ENCODE peak calls at places on chromosomes 13 and 19, in seven cellular contexts. X is T-helper 2 cell; L is RWPE1; D is HCEC 1CT; H is neural crest cell; K is activated naive CD4-positive, alpha-beta T cell; C is suprapubic skin. J is an unnamed sample.

GRCh38 chr13:38216181-38216580 is 133.5 kb upstream of the UFM1 start:
- DNase-seq in X (no peak), L (no peak), D (no peak), H (no peak), K (no peak), C (no peak), J (no peak)

GRCh38 chr13:22240716-22241115 is 569.8 kb downstream of the FGF9 start:
- DNase-seq in X (no peak), L (no peak), D (no peak), H (no peak), K (no peak), C (no peak), J (no peak)

GRCh38 chr13:100128373-100128772 is 39.5 kb downstream of the PCCA start:
- DNase-seq in X (no peak), L (no peak), D (no peak), H (no peak), K (no peak), C (no peak), J (no peak)

GRCh38 chr13:30107536-30108136 is 199.7 kb downstream of the KATNAL1 start:
- DNase-seq in X (no peak), L (no peak), D (peak; percentile 65), H (no peak), K (no peak), C (no peak), J (peak; percentile 64)

GRCh38 chr19:24033962-24034342 is 53.0 kb upstream of the ZNF254 start:
- DNase-seq in X (no peak), L (peak; percentile 47), D (peak; percentile 57), H (peak; percentile 20), K (no peak), C (peak; percentile 68), J (no peak)

GRCh38 chr13:57629391-57629804 is 2.1 kb upstream of the PCDH17 start:
- DNase-seq in X (no peak), L (no peak), D (no peak), H (peak; percentile 12), K (no peak), C (no peak), J (no peak)

GRCh38 chr13:25281193-25281936 is 5.9 kb downstream of the MTMR6 start:
- DNase-seq in X (no peak), L (no peak), D (no peak), H (no peak), K (no peak), C (no peak), J (no peak)

GRCh38 chr13:42600943-42601342 is 27.0 kb downstream of the TNFSF11 start:
- DNase-seq in X (no peak), L (no peak), D (no peak), H (no peak), K (no peak), C (no peak), J (no peak)

GRCh38 chr19:12555456-12555930 is 4.2 kb upstream of the ZNF564 start:
- DNase-seq in X (no peak), L (no peak), D (no peak), H (no peak), K (no peak), C (no peak), J (no peak)

GRCh38 chr19:2191456-2191931 is 27.8 kb downstream of the DOT1L start:
- DNase-seq in X (no peak), L (no peak), D (no peak), H (no peak), K (no peak), C (no peak), J (no peak)

GRCh38 chr13:113964251-113964995 is 9.5 kb downstream of the C13orf46 start:
- DNase-seq in X (no peak), L (no peak), D (no peak), H (no peak), K (no peak), C (peak; percentile 50), J (no peak)

GRCh38 chr19:32403291-32403995 is 2.1 kb upstream of the DPY19L3 start:
- DNase-seq in X (no peak), L (no peak), D (no peak), H (no peak), K (no peak), C (no peak), J (no peak)

GRCh38 chr13:110063490-110063889 is 243.5 kb downstream of the COL4A1 start:
- DNase-seq in X (no peak), L (no peak), D (no peak), H (no peak), K (no peak), C (no peak), J (no peak)

GRCh38 chr13:46289260-46289955 is 77.7 kb downstream of the LRRC63 start:
- DNase-seq in X (no peak), L (no peak), D (no peak), H (no peak), K (no peak), C (no peak), J (no peak)

GRCh38 chr19:5356428-5356827 is 15.8 kb upstream of the PTPRS start:
- DNase-seq in X (no peak), L (no peak), D (no peak), H (no peak), K (no peak), C (no peak), J (no peak)

GRCh38 chr19:32418155-32418554 is 12.6 kb downstream of the DPY19L3 start:
- DNase-seq in X (no peak), L (no peak), D (no peak), H (no peak), K (no peak), C (no peak), J (no peak)

GRCh38 chr19:46972301-46972700 is 47.3 kb upstream of the NPAS1 start:
- DNase-seq in X (no peak), L (no peak), D (no peak), H (no peak), K (no peak), C (no peak), J (no peak)

GRCh38 chr19:19274146-19274545 is 1.0 kb upstream of the TM6SF2 start:
- DNase-seq in X (no peak), L (no peak), D (no peak), H (no peak), K (no peak), C (no peak), J (no peak)

GRCh38 chr19:56113071-56113632 is 7.9 kb downstream of the ZNF787 start:
- DNase-seq in X (no peak), L (no peak), D (no peak), H (no peak), K (no peak), C (no peak), J (no peak)

GRCh38 chr13:29239653-29240525 is 355.6 kb downstream of the SLC7A1 start:
- DNase-seq in X (no peak), L (no peak), D (no peak), H (no peak), K (no peak), C (no peak), J (no peak)

GRCh38 chr13:93715866-93716265 is 489.3 kb downstream of the GPC6 start:
- DNase-seq in X (no peak), L (no peak), D (peak; percentile 71), H (no peak), K (no peak), C (no peak), J (no peak)

GRCh38 chr19:55441692-55442321 is 1.3 kb downstream of the SHISA7 start:
- DNase-seq in X (no peak), L (no peak), D (no peak), H (no peak), K (no peak), C (no peak), J (no peak)

GRCh38 chr13:110713642-110713952 is at the start of gene ING1:
- DNase-seq in X (no peak), L (no peak), D (no peak), H (no peak), K (no peak), C (no peak), J (no peak)

GRCh38 chr13:87669379-87669978 is 1.7 kb upstream of the SLITRK5 start:
- DNase-seq in X (no peak), L (no peak), D (peak; percentile 55), H (no peak), K (no peak), C (no peak), J (no peak)

GRCh38 chr13:48252176-48252575 is 19.2 kb downstream of the ITM2B start:
- DNase-seq in X (no peak), L (no peak), D (no peak), H (no peak), K (no peak), C (no peak), J (no peak)

GRCh38 chr13:113006660-113007059 is 37.6 kb downstream of the MCF2L start:
- DNase-seq in X (no peak), L (no peak), D (no peak), H (no peak), K (no peak), C (no peak), J (no peak)

GRCh38 chr19:15456871-15457700 is 7.3 kb downstream of the RASAL3 start:
- DNase-seq in X (no peak), L (peak; percentile 47), D (no peak), H (no peak), K (no peak), C (peak; percentile 65), J (no peak)

GRCh38 chr19:47405854-47406417 is 13.4 kb downstream of the MEIS3 start:
- DNase-seq in X (no peak), L (no peak), D (no peak), H (no peak), K (no peak), C (no peak), J (no peak)

GRCh38 chr19:3881272-3882040 is 971 bp downstream of the ATCAY start:
- DNase-seq in X (no peak), L (no peak), D (no peak), H (no peak), K (no peak), C (no peak), J (no peak)

GRCh38 chr19:17933414-17934129 is 757 bp downstream of the CCDC124 start:
- DNase-seq in X (no peak), L (peak; percentile 67), D (peak; percentile 54), H (no peak), K (no peak), C (no peak), J (no peak)

GRCh38 chr19:44551850-44552249 is 22.4 kb upstream of the CEACAM20 start:
- DNase-seq in X (no peak), L (no peak), D (no peak), H (no peak), K (no peak), C (no peak), J (no peak)